ENCODE peak calls at places on chromosomes 7 and 10, in four cellular contexts. D is A549, B is K562, O is HepG2. K is an unnamed sample.

GRCh38 chr7:149748223-149748874 is 25.0 kb downstream of the ZNF467 start:
- DNase-seq in O (peak), D (no peak), B (no peak), K (no peak)

GRCh38 chr10:132063432-132063831 is 2.3 kb upstream of the JAKMIP3 start:
- DNase-seq in O (no peak), B (no peak), D (no peak), K (no peak)

GRCh38 chr10:96509017-96509641 is 4.6 kb downstream of the TLL2 start:
- DNase-seq in B (no peak), D (no peak), O (no peak), K (no peak)

GRCh38 chr7:118129037-118129436 is 54.9 kb upstream of the LSM8 start:
- DNase-seq in B (no peak), D (no peak), O (no peak), K (no peak)

GRCh38 chr10:42950606-42951485 is 126.0 kb upstream of the RET start:
- DNase-seq in O (no peak), B (no peak), D (no peak), K (no peak)

GRCh38 chr10:23100331-23101030 is 5.1 kb downstream of the MSRB2 start:
- DNase-seq in O (no peak), B (no peak), D (no peak), K (no peak)

GRCh38 chr10:121734517-121735137 is 136.4 kb upstream of the FGFR2 start:
- DNase-seq in D (peak), B (peak), O (peak), K (peak)

GRCh38 chr7:128361463-128362441 is at the start of gene PRRT4:
- DNase-seq in B (peak), O (no peak), D (peak), K (peak)

GRCh38 chr7:157650131-157650631 is 313.4 kb downstream of the DNAJB6 start:
- DNase-seq in O (no peak), B (no peak), D (no peak), K (no peak)

GRCh38 chr10:112290054-112290373 is 6.8 kb downstream of the TECTB start:
- DNase-seq in D (no peak), O (no peak), B (no peak), K (no peak)

GRCh38 chr7:104791065-104791464 is 222.9 kb upstream of the KMT2E start:
- DNase-seq in D (no peak), B (no peak), O (no peak), K (no peak)

GRCh38 chr7:83861-84632 is 108.3 kb upstream of the FAM20C start:
- DNase-seq in D (no peak), O (no peak), B (no peak), K (no peak)

GRCh38 chr7:102029616-102030015 is 212.2 kb downstream of the CUX1 start:
- DNase-seq in O (no peak), D (no peak), B (no peak), K (no peak)

GRCh38 chr7:81776972-81777371 is 7.1 kb upstream of the HGF start:
- DNase-seq in O (peak), B (no peak), D (no peak), K (no peak)

GRCh38 chr10:86217386-86218080 is 149.1 kb downstream of the GRID1 start:
- DNase-seq in B (no peak), D (no peak), O (no peak), K (no peak)

GRCh38 chr10:114103286-114103685 is 59.6 kb downstream of the ADRB1 start:
- DNase-seq in D (peak), O (peak), B (peak), K (no peak)

GRCh38 chr10:97718659-97719142 is 5.2 kb downstream of the MARVELD1 start:
- DNase-seq in B (no peak), O (peak), D (peak), K (peak)

GRCh38 chr10:96395931-96396877 is 37.4 kb upstream of the OPALIN start:
- DNase-seq in B (peak), O (peak), D (peak), K (peak)

GRCh38 chr7:140478361-140479061 is 794 bp downstream of the MKRN1 start:
- DNase-seq in O (no peak), B (peak), D (peak), K (no peak)

GRCh38 chr10:87927091-87927490 is 63.7 kb downstream of the PTEN start:
- DNase-seq in D (no peak), B (no peak), O (no peak), K (no peak)

GRCh38 chr7:44432381-44432977 is 58.0 kb downstream of the NUDCD3 start:
- DNase-seq in O (no peak), D (no peak), B (no peak), K (no peak)

GRCh38 chr7:44433255-44434022 is 57.0 kb downstream of the NUDCD3 start:
- DNase-seq in D (no peak), B (no peak), O (no peak), K (no peak)

GRCh38 chr7:44430054-44430453 is 60.4 kb downstream of the NUDCD3 start:
- DNase-seq in O (no peak), B (no peak), D (no peak), K (no peak)

GRCh38 chr7:44434201-44434600 is 56.3 kb downstream of the NUDCD3 start:
- DNase-seq in B (no peak), O (no peak), D (no peak), K (no peak)

DNA sequence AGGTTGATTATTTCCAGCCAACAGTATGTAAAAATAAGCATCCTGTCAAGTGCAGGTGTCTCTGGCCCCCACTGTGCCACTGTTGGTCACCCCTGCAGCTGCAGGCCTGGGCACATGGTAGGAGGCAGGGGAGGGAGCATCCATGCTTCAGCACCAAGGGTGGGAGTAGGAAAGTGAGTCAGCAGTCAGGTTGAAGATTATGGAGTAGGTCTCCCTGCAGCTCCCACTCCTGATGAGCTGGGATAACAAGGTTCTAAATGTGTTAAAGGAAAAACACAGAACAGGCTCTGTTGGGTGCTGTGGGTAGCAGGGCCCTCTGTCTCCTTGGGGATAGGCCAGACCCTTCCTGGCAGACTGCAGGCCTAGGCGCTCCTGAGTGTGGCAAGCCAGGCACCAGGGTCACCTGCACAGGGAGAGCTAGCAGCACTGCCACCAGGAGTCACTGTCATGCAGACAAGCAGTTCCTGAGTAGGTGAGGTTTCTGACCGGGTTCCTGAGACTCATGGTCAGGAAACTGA is 59.3 kb downstream of the NUDCD3 start:
- DNase-seq in B (peak), O (peak), D (no peak), K (peak)
- TF ChIP-seq CTCF in B (peak), O (peak), D (no peak), K (no peak)

GRCh38 chr7:123485721-123486120 is 48.7 kb downstream of the IQUB start:
- DNase-seq in B (no peak), D (no peak), O (no peak), K (no peak)

GRCh38 chr7:123485187-123485586 is 49.2 kb downstream of the IQUB start:
- DNase-seq in D (no peak), O (no peak), B (no peak), K (no peak)

GRCh38 chr7:123484199-123484598 is 50.2 kb downstream of the IQUB start:
- DNase-seq in D (no peak), O (no peak), B (no peak), K (no peak)

GRCh38 chr7:123480107-123480506 is 54.3 kb downstream of the IQUB start:
- DNase-seq in D (no peak), O (no peak), B (no peak), K (no peak)
- TF ChIP-seq NR3C1 in D (no peak), O (no peak), B (no peak), K (no peak)

GRCh38 chr10:92848037-92848440 is 281 bp upstream of the EXOC6 start:
- DNase-seq in B (no peak), O (no peak), D (peak), K (no peak)

GRCh38 chr10:92849576-92850090 is 1.3 kb downstream of the EXOC6 start:
- DNase-seq in B (no peak), O (no peak), D (no peak), K (no peak)

GRCh38 chr10:92847185-92847864 is 995 bp upstream of the EXOC6 start:
- DNase-seq in B (no peak), D (no peak), O (peak), K (no peak)

GRCh38 chr10:92849234-92849525 is 860 bp downstream of the EXOC6 start:
- DNase-seq in B (no peak), D (peak), O (no peak), K (no peak)

GRCh38 chr10:92848441-92849233 is at the start of gene EXOC6:
- DNase-seq in O (peak), D (peak), B (peak), K (peak)
- TF ChIP-seq CTCF in O (peak), D (peak), B (no peak), K (no peak)

GRCh38 chr10:109898666-109899577 is 24.4 kb downstream of the XPNPEP1 start:
- DNase-seq in D (no peak), B (peak), O (no peak), K (no peak)
- TF ChIP-seq NR3C1 in D (no peak), B (no peak), O (no peak), K (no peak)

DNA sequence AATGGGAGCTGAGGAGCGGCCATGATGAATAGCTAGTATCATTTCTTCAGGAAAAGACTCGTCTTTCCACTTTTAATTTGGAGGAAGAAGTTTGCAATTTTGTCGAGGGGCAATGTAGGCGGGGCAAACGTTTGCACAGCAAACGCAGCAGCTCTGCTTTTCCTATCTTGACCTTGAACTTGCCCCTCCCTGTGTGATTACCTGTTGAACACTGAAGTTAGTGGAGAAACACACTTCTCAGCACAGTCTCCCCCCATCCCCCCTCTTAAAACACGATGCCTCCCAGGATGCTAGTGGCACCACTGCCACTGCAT is 178 bp upstream of the EPDR1 start:
- DNase-seq in D (no peak), O (no peak), B (no peak), K (no peak)
- TF ChIP-seq CTCF in D (no peak), O (no peak), B (no peak), K (no peak)

GRCh38 chr7:93799750-93800357 is 90.7 kb downstream of the TFPI2 start:
- DNase-seq in D (peak), O (no peak), B (peak), K (no peak)
- TF ChIP-seq NR3C1 in D (no peak), O (no peak), B (no peak), K (no peak)

GRCh38 chr10:95208702-95209391 is 14.8 kb downstream of the ACSM6 start:
- DNase-seq in B (peak), O (no peak), D (peak), K (no peak)
- TF ChIP-seq CTCF in B (peak), O (no peak), D (peak), K (no peak)

GRCh38 chr7:2520808-2521146 is 1.2 kb downstream of the LFNG start:
- DNase-seq in O (no peak), B (no peak), D (no peak), K (no peak)

GRCh38 chr7:2519119-2519930 is at the start of gene LFNG:
- DNase-seq in D (peak), O (peak), B (peak), K (peak)

GRCh38 chr7:2521341-2521745 is 1.8 kb downstream of the LFNG start:
- DNase-seq in D (no peak), B (no peak), O (no peak), K (no peak)

GRCh38 chr7:2518737-2519118 is 846 bp upstream of the LFNG start:
- DNase-seq in B (no peak), D (no peak), O (no peak), K (no peak)

GRCh38 chr7:2520131-2520807 is 695 bp downstream of the LFNG start:
- DNase-seq in O (no peak), B (peak), D (peak), K (no peak)
- TF ChIP-seq NR3C1 in O (no peak), B (no peak), D (no peak), K (no peak)

K was measured in WTC11.